ENCODE peak calls at places on chromosomes 3 and 15, in six cellular contexts. J, G, X, P, R and E are unnamed samples.

GRCh38 chr3:175346573-175347356 is 487.6 kb downstream of the NAALADL2 start:
- DNase-seq in X (peak), G (no peak), R (peak), J (no peak), P (peak), E (no peak)

GRCh38 chr15:42876224-42876623 is 44.4 kb downstream of the TTBK2 start:
- DNase-seq in R (no peak), X (no peak), J (no peak), G (no peak), P (no peak), E (no peak)

GRCh38 chr15:38389924-38390542 is 63.9 kb upstream of the FAM98B start:
- DNase-seq in X (peak), G (peak), R (peak), J (peak), P (peak), E (peak)

GRCh38 chr15:50107591-50108408 is 11.2 kb downstream of the ATP8B4 start:
- DNase-seq in P (peak), R (no peak), J (no peak), G (no peak), X (no peak), E (no peak)

GRCh38 chr15:60326824-60327654 is 70.7 kb downstream of the ANXA2 start:
- DNase-seq in P (peak), G (peak), R (peak), X (peak), J (peak), E (peak)

GRCh38 chr3:136122006-136122405 is 74.1 kb downstream of the MSL2 start:
- DNase-seq in P (no peak), R (no peak), G (no peak), J (no peak), X (no peak), E (no peak)

GRCh38 chr15:101390060-101390459 is 95.0 kb upstream of the SNRPA1 start:
- DNase-seq in G (no peak), X (no peak), J (no peak), R (no peak), P (no peak), E (no peak)

GRCh38 chr3:81302045-81302444 is 459.4 kb downstream of the GBE1 start:
- DNase-seq in P (peak), G (peak), R (peak), J (peak), X (peak), E (peak)

GRCh38 chr15:94086360-94086759 is 145.0 kb upstream of the MCTP2 start:
- DNase-seq in J (no peak), P (no peak), G (no peak), X (no peak), R (no peak), E (no peak)

GRCh38 chr15:79978694-79979519 is 7.9 kb upstream of the BCL2A1 start:
- DNase-seq in G (no peak), P (no peak), R (peak), X (no peak), J (no peak), E (peak)

GRCh38 chr3:125202197-125202596 is 10.4 kb downstream of the SLC12A8 start:
- DNase-seq in G (peak), P (peak), J (peak), X (no peak), R (no peak), E (peak)

GRCh38 chr3:101676219-101676764 is 640 bp downstream of the ZBTB11 start:
- DNase-seq in J (peak), P (peak), G (peak), X (peak), R (peak), E (peak)

GRCh38 chr3:10351013-10351735 is 30.3 kb upstream of the SEC13 start:
- DNase-seq in R (no peak), G (peak), X (no peak), J (peak), P (no peak), E (no peak)

GRCh38 chr3:102662223-102662622 is 227.4 kb downstream of the ZPLD1 start:
- DNase-seq in J (no peak), G (no peak), P (no peak), X (no peak), R (no peak), E (no peak)

GRCh38 chr15:23750179-23750578 is 63.1 kb upstream of the NDN start:
- DNase-seq in G (no peak), P (no peak), X (no peak), R (no peak), J (no peak), E (no peak)

GRCh38 chr15:91047545-91048199 is 25.3 kb upstream of the VPS33B start:
- DNase-seq in G (no peak), R (no peak), P (peak), X (no peak), J (no peak), E (peak)

GRCh38 chr15:73959012-73959581 is 32.8 kb downstream of the LOXL1 start:
- DNase-seq in P (peak), J (no peak), X (no peak), G (no peak), R (no peak), E (peak)

GRCh38 chr15:101620645-101621044 is 31.5 kb downstream of the TM2D3 start:
- DNase-seq in G (no peak), J (no peak), P (peak), R (no peak), X (no peak), E (no peak)

GRCh38 chr3:122356402-122356801 is 26.6 kb downstream of the MIX23 start:
- DNase-seq in G (peak), J (peak), R (peak), X (peak), P (no peak), E (peak)

GRCh38 chr3:169812124-169812843 is 386 bp upstream of the LRRIQ4 start:
- DNase-seq in P (peak), R (peak), X (no peak), G (peak), J (peak), E (peak)

GRCh38 chr3:93924491-93924890 is 49.2 kb downstream of the PROS1 start:
- DNase-seq in R (no peak), G (no peak), X (no peak), P (no peak), J (no peak), E (no peak)

GRCh38 chr15:58530056-58530590 is 98.3 kb downstream of the LIPC start:
- DNase-seq in P (no peak), X (no peak), R (no peak), G (no peak), J (no peak), E (no peak)

GRCh38 chr15:51735611-51736010 is 1.8 kb downstream of the LYSMD2 start:
- DNase-seq in P (no peak), G (no peak), X (no peak), J (no peak), R (no peak), E (no peak)

GRCh38 chr3:128787256-128788253 is 61.6 kb downstream of the RAB7A start:
- DNase-seq in P (no peak), R (no peak), X (peak), G (peak), J (peak), E (peak)

GRCh38 chr3:39505866-39506738 is 38.6 kb downstream of the MOBP start:
- DNase-seq in X (no peak), P (no peak), R (no peak), J (peak), G (peak), E (no peak)

GRCh38 chr3:65342084-65342683 is 654.4 kb upstream of the ADAMTS9 start:
- DNase-seq in J (peak), P (peak), R (peak), G (peak), X (peak), E (peak)

GRCh38 chr15:81091889-81092558 is 42.0 kb upstream of the CFAP161 start:
- DNase-seq in G (no peak), X (peak), J (no peak), P (no peak), R (peak), E (no peak)

GRCh38 chr3:130976706-130977105 is 49.9 kb downstream of the ASTE1 start:
- DNase-seq in P (no peak), J (no peak), X (no peak), G (peak), R (no peak), E (no peak)

GRCh38 chr15:80155001-80155377 is 2.2 kb downstream of the FAH start:
- DNase-seq in R (no peak), P (no peak), G (no peak), J (no peak), X (no peak), E (no peak)

GRCh38 chr15:92819312-92820232 is 80.6 kb upstream of the CHD2 start:
- DNase-seq in J (peak), R (no peak), P (no peak), G (no peak), X (no peak), E (no peak)

GRCh38 chr3:67685499-67685898 is 31.1 kb upstream of the SUCLG2 start:
- DNase-seq in X (no peak), R (no peak), J (no peak), G (no peak), P (peak), E (peak)

GRCh38 chr15:74989527-74989926 is 5.8 kb upstream of the SCAMP5 start:
- DNase-seq in X (no peak), P (no peak), J (no peak), G (no peak), R (no peak), E (no peak)

GRCh38 chr3:101513419-101513986 is 491 bp upstream of the SENP7 start:
- DNase-seq in J (no peak), X (no peak), G (no peak), P (no peak), R (no peak), E (no peak)

GRCh38 chr3:138947303-138948121 is 495 bp downstream of the FOXL2NB start:
- DNase-seq in R (no peak), P (no peak), J (peak), G (peak), X (no peak), E (no peak)

GRCh38 chr15:52228928-52229327 is 37.7 kb upstream of the GNB5 start:
- DNase-seq in X (peak), G (peak), P (peak), R (peak), J (peak), E (peak)

GRCh38 chr15:60362318-60363023 is 35.3 kb downstream of the ANXA2 start:
- DNase-seq in G (no peak), P (no peak), J (no peak), X (no peak), R (no peak), E (no peak)

DNA sequence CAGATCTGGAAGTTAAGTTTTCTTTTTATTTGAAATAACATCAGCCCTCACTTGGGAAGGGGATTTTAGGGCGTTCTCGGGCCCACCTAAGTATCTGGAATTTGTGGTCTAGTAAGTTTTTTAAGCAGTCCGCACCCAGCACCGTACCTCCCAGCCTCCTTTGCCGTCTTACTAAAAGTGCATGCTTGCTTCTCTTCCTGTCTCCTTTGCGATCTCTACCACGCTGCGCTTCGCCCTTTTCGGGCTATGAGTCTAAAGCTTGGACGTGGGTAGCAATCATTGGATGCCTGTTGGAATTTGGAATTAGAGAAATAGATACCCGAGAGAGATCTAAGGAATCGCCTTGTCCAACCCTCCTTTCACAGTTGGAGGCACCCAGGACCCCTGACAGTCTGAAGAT is 1.1 kb downstream of the THSD4 start:
- DNase-seq in P (no peak), R (no peak), J (peak), X (no peak), G (peak), E (no peak)
- TF ChIP-seq CTCF in P (no peak), R (no peak), J (no peak), X (no peak), G (no peak), E (no peak)

GRCh38 chr3:188108703-188109412 is 45.1 kb upstream of the LPP start:
- DNase-seq in P (no peak), X (no peak), J (no peak), G (no peak), R (no peak), E (peak)

GRCh38 chr3:188111002-188111584 is 42.9 kb upstream of the LPP start:
- DNase-seq in R (no peak), J (no peak), X (no peak), G (peak), P (no peak), E (no peak)

DNA sequence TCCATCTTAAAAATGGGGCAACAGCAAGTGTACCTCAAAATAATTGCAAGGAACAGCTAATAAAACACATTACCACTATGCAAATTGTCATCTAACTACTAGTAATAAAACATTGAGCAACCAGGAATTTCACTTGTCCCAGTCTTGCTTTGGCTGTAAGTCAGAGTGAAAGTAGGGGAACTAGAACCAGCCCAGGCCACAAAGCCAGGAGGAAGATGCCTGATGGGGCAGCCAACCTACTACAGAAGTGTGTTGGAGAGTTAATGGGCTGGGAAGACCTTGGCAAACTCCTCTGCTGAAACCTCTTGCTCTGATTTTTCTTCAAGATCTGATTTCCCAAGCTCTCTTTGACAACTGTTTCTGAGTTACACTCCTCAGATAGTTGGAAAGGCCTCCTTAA is 40.2 kb upstream of the LPP start:
- DNase-seq in G (no peak), R (no peak), X (no peak), J (no peak), P (no peak), E (no peak)
- TF ChIP-seq EZH2phosphoT487 in G (no peak), R (no peak), X (no peak), J (no peak), P (no peak), E (no peak)

DNA sequence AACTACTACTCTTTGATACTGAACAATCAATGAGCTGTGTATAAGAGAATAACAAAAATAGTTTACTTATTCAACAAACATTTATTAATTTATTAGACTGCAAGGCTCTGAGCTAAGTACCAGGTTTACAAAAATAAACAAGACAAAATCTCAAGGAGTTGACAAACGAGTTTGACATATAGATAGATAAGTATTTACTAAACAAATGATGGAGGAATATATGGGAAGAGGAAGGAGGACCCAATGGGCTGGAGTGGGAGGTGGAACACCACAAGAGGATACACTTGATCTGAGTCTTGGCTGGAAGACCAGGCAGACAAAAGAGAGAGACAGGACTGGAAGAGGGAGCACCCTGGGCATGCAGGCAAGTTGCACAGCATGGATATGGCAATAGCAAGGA is 47.5 kb upstream of the FSIP1 start:
- DNase-seq in X (no peak), G (no peak), J (no peak), P (no peak), R (no peak), E (no peak)
- H2AFZ ChIP-seq in X (no peak), G (no peak), J (no peak), P (no peak), R (no peak), E (no peak)

GRCh38 chr3:55818485-55818884 is 331.4 kb upstream of the WNT5A start:
- DNase-seq in P (no peak), X (no peak), G (peak), R (no peak), J (no peak), E (peak)
- TF ChIP-seq CTCF in P (no peak), X (no peak), G (peak), R (no peak), J (peak), E (peak)

DNA sequence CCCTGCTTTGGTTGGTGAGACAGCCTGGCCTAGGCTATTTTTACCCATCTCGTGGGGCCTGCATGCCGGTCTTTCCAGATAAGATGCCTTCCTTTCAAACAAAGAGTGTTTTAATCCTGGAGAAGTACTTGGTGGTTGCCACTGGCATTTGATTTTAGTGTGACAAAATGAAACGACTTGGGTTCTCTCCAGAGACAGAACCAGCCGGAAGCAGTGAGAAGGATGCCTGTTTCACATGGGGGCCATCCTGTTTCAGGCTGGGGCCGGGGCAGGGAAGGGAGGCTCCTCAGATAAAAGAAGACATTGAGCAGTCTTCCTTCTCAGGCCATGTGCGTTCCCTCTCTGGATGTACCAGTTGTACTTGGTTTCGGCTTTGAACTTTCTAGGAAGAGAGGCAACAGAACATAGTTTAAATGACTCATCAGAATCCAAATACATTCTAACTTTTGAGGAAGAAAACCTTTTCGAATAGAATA is 74.9 kb downstream of the TOP2B start:
- DNase-seq in G (no peak), P (no peak), J (no peak), R (peak), X (no peak), E (no peak)
- TF ChIP-seq EZH2phosphoT487 in G (no peak), P (no peak), J (no peak), R (no peak), X (no peak), E (no peak)

GRCh38 chr3:32222950-32223349 is 15.5 kb upstream of the CMTM8 start:
- DNase-seq in G (no peak), X (no peak), P (no peak), J (no peak), R (no peak), E (no peak)
- H2AFZ ChIP-seq in G (no peak), X (no peak), P (no peak), J (no peak), R (no peak), E (no peak)